ENCODE peak calls at places on chromosome 7, in seven cellular contexts. T is HCT116, S is A549, M is IMR-90, L is HepG2, W is H1, N is K562. Z is an unnamed sample.

GRCh38 chr7:127995866-127996215 is 35.4 kb downstream of the LRRC4 start:
- DNase-seq in T (no peak), S (no peak), M (no peak), L (no peak), W (no peak), N (no peak), Z (peak)

GRCh38 chr7:132576723-132577089 is 436 bp upstream of the PLXNA4 start:
- DNase-seq in T (no peak), S (no peak), M (no peak), L (no peak), W (no peak), N (no peak), Z (peak)

GRCh38 chr7:55928006-55928767 is 23.5 kb upstream of the MRPS17 start:
- DNase-seq in T (no peak), S (no peak), M (no peak), L (no peak), W (no peak), N (no peak), Z (no peak)

GRCh38 chr7:151851782-151852181 is 25.1 kb downstream of the PRKAG2 start:
- DNase-seq in T (no peak), S (no peak), M (no peak), L (no peak), W (no peak), N (no peak), Z (no peak)

GRCh38 chr7:157056957-157057902 is 46.8 kb upstream of the MNX1 start:
- DNase-seq in T (no peak), S (no peak), M (no peak), L (no peak), W (no peak), N (no peak), Z (no peak)

GRCh38 chr7:23234569-23235296 is 11.8 kb upstream of the GPNMB start:
- DNase-seq in T (no peak), S (no peak), M (no peak), L (no peak), W (no peak), N (no peak), Z (no peak)

GRCh38 chr7:51198654-51199053 is 118.0 kb downstream of the COBL start:
- DNase-seq in T (no peak), S (no peak), M (no peak), L (no peak), W (no peak), N (no peak), Z (no peak)

GRCh38 chr7:90721869-90722431 is 125.8 kb downstream of the CDK14 start:
- DNase-seq in T (no peak), S (no peak), M (no peak), L (no peak), W (no peak), N (no peak), Z (no peak)

GRCh38 chr7:88337556-88337955 is 30.9 kb upstream of the STEAP4 start:
- DNase-seq in T (no peak), S (no peak), M (peak), L (no peak), W (no peak), N (no peak), Z (no peak)

GRCh38 chr7:734214-734613 is 7.1 kb upstream of the PRKAR1B start:
- DNase-seq in T (no peak), S (peak), M (no peak), L (no peak), W (no peak), N (peak), Z (no peak)

GRCh38 chr7:25998499-25998898 is 153.5 kb upstream of the NFE2L3 start:
- DNase-seq in T (no peak), S (no peak), M (no peak), L (no peak), W (no peak), N (no peak), Z (no peak)

GRCh38 chr7:49294611-49295010 is 370.3 kb downstream of the CDC14C start:
- DNase-seq in T (no peak), S (no peak), M (no peak), L (no peak), W (no peak), N (no peak), Z (no peak)

GRCh38 chr7:495326-495725 is 24.3 kb downstream of the PDGFA start:
- DNase-seq in T (no peak), S (no peak), M (no peak), L (no peak), W (no peak), N (no peak), Z (no peak)

GRCh38 chr7:55065511-55066229 is 46.9 kb downstream of the EGFR start:
- DNase-seq in T (peak), S (peak), M (peak), L (peak), W (no peak), N (no peak), Z (no peak)

GRCh38 chr7:35003679-35004278 is 33.5 kb downstream of the DPY19L1 start:
- DNase-seq in T (peak), S (peak), M (peak), L (peak), W (no peak), N (peak), Z (no peak)

GRCh38 chr7:152108359-152108758 is 82.9 kb downstream of the GALNT11 start:
- DNase-seq in T (no peak), S (no peak), M (no peak), L (no peak), W (no peak), N (no peak), Z (no peak)

GRCh38 chr7:46934198-46934825 is 647.6 kb downstream of the TNS3 start:
- DNase-seq in T (no peak), S (no peak), M (peak), L (no peak), W (no peak), N (no peak), Z (no peak)

GRCh38 chr7:25359471-25360059 is 131.3 kb upstream of the NPVF start:
- DNase-seq in T (no peak), S (peak), M (no peak), L (no peak), W (no peak), N (no peak), Z (peak)

GRCh38 chr7:51645707-51646298 is 329.2 kb upstream of the COBL start:
- DNase-seq in T (no peak), S (no peak), M (no peak), L (no peak), W (no peak), N (no peak), Z (no peak)

GRCh38 chr7:131943211-131943610 is 386.8 kb upstream of the PODXL start:
- DNase-seq in T (no peak), S (no peak), M (no peak), L (no peak), W (no peak), N (no peak), Z (no peak)

GRCh38 chr7:45092931-45093235 is 4.1 kb upstream of the NACAD start:
- DNase-seq in T (no peak), S (no peak), M (no peak), L (no peak), W (no peak), N (no peak), Z (no peak)

DNA sequence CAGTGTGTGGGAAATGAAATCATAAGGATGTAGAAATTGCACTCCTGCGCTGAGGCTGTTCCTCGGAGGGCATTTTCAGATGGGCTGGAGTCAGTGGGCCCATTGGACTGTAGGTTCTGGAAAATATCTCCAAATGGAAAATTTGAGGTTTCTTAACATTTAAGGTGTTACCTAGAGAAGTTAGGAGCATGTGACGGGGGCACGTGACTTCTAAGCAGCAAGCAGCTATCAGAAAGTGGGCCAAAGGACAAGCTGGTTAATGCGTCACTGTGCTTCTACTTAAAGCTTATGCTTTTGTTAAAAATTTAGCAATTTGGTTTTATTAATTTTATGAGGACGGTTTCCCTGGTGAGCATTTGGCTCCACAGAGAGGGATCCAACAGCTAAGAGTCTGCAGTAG is 298.7 kb downstream of the DPP6 start:
- DNase-seq in T (no peak), S (no peak), M (no peak), L (no peak), W (no peak), N (no peak), Z (no peak)
- TF ChIP-seq RAD21 in T (no peak), S (no peak), M (no peak), L (no peak), W (no peak), N (no peak), Z (no peak)

DNA sequence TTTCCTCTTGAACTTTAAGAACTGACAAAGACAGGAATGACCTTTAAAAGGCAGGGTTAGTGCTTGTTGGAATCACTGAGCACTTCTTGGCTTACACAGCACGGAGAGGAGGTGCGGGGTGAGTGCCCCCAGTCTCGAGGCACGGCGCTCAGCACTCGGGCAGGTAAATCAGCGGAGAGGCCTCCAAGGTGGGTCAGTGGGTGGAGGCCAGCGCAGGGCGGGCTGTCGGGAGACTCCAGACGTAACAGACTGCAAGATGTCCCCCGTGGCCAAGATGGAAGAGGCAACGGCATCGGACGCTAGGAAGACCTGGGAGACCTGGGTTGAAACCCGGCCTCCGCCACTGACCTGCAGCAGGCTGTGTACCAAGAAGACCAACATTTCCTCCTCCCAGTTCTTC is 149.4 kb downstream of the MAD1L1 start:
- DNase-seq in T (no peak), S (no peak), M (no peak), L (no peak), W (no peak), N (no peak), Z (no peak)
- H3K4me2 ChIP-seq in T (no peak), S (no peak), M (no peak), L (no peak), W (no peak), N (no peak), Z (no peak)

GRCh38 chr7:85018498-85018897 is 168.4 kb downstream of the SEMA3D start:
- DNase-seq in T (no peak), S (no peak), M (peak), L (no peak), W (no peak), N (no peak), Z (no peak)
- TF ChIP-seq RAD21 in T (no peak), S (no peak), M (no peak), L (no peak), W (no peak), N (peak), Z (no peak)

GRCh38 chr7:130397056-130397455 is 16.8 kb downstream of the CPA1 start:
- DNase-seq in T (no peak), S (no peak), M (no peak), L (no peak), W (no peak), N (no peak), Z (no peak)
- H3K4me2 ChIP-seq in T (no peak), S (no peak), M (no peak), L (no peak), W (no peak), N (no peak), Z (no peak)

GRCh38 chr7:29853775-29854174 is 47.5 kb downstream of the WIPF3 start:
- DNase-seq in T (no peak), S (no peak), M (no peak), L (no peak), W (no peak), N (no peak), Z (no peak)

GRCh38 chr7:29852457-29852856 is 46.1 kb downstream of the WIPF3 start:
- DNase-seq in T (no peak), S (no peak), M (no peak), L (no peak), W (no peak), N (no peak), Z (no peak)

GRCh38 chr7:29851487-29851886 is 45.2 kb downstream of the WIPF3 start:
- DNase-seq in T (no peak), S (no peak), M (no peak), L (no peak), W (no peak), N (no peak), Z (no peak)

GRCh38 chr7:29854257-29854938 is 48.1 kb downstream of the WIPF3 start:
- DNase-seq in T (no peak), S (no peak), M (no peak), L (no peak), W (peak), N (peak), Z (no peak)

DNA sequence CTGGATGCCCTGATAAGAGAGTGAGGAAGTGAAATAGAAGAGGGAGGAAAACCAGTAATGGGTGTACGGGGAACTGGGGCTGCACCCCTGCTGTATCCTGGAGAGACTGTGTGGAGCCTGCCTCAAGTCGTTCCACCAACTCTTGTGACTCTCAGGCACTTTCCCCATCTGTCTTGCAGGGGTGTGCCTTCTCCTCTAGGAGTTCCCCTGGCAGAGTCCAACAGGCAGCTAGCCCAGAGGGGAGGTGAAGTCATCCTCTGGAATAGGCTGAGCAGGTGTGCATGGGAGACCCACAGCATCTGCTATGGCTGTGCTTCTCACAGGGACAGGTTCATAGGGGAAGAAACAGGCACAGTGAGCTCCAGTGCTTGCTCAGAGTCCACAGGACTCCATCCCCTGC is 46.8 kb downstream of the WIPF3 start:
- DNase-seq in T (no peak), S (no peak), M (no peak), L (no peak), W (no peak), N (no peak), Z (no peak)
- TF ChIP-seq RAD21 in T (no peak), S (no peak), M (no peak), L (no peak), W (no peak), N (no peak), Z (no peak)

GRCh38 chr7:7014827-7015610 is 167.3 kb upstream of the C1GALT1 start:
- DNase-seq in T (no peak), S (no peak), M (no peak), L (no peak), W (no peak), N (no peak), Z (peak)
- H3K4me2 ChIP-seq in T (no peak), S (no peak), M (no peak), L (no peak), W (no peak), N (no peak), Z (no peak)

GRCh38 chr7:126702242-126703016 is 550.3 kb downstream of the GRM8 start:
- DNase-seq in T (no peak), S (no peak), M (no peak), L (no peak), W (no peak), N (peak), Z (no peak)
- TF ChIP-seq RAD21 in T (no peak), S (no peak), M (no peak), L (no peak), W (no peak), N (no peak), Z (no peak)

DNA sequence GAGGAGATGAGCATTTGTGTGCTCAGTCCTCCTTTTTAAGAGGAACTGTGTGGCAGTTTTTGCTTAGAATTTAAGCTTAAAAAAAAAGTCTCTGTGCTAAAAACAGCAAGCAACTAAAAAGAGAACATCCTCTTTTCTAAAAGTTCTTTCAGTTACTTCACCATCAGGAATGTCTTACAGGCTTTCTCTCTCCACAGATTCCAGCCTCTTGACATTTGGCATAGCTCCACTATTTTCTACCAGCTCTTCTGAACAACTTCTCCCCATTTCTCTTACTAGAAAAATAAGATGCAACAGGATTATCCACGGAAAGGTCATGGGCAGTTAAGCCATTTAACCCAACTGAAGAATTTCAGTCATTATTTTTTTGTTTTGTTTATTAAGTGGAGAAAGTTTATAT is 13.2 kb downstream of the PCLO start:
- DNase-seq in T (no peak), S (no peak), M (peak), L (no peak), W (no peak), N (no peak), Z (no peak)
- H3K4me2 ChIP-seq in T (peak), S (peak), M (no peak), L (no peak), W (no peak), N (no peak), Z (peak)

DNA sequence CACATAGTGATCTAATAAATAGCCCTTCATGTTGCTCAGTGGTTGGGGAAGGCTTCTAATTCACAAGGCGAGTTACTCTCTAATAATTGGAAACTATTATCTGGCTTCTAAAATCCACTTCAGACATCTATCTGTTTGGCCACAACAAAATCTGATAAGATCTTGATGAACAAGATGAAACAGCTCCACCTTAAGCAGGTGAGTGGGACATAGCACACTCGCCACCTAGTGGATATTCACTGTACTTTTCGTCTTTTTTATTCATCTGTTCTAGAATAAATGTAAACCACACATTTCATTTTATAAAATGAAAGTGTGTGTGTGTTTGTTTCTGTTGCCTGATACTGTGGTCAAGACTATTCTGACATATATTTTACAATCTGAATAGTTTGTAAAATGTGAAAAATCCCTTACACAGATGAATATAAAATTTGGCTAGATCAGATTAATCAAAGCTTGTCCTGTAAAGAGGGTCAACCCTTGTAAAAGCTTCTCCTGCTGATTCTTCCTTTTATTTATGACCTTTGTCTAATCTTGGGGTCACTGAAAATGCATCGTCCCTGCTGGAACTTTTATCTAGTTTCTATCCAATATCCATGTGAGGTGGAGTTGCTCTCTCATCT is 26.5 kb upstream of the CNTNAP2 start:
- DNase-seq in T (peak), S (peak), M (no peak), L (peak), W (no peak), N (peak), Z (peak)
- TF ChIP-seq RAD21 in T (peak), S (peak), M (no peak), L (no peak), W (peak), N (peak), Z (peak)